ENCODE peak calls at places on chromosomes 13 and 19, in ten cellular contexts. One of them, this sample, is unnamed.

GRCh38 chr19:45973564-45974338 is at the start of gene NOVA2:
- DNase-seq in tibial artery: no peak
- DNase-seq in breast epithelium: no peak
- DNase-seq in activated T-cell treated with anti-CD3 and anti-CD28 coated beads, Interleukin-2, amount 50 U/mL, for 24 hours: peak; percentile 66
- DNase-seq in astrocyte of the cerebellum: peak; percentile 12
- DNase-seq in naive thymus-derived CD8-positive, alpha-beta T cell: peak; percentile 6
- DNase-seq in cardiac muscle cell: peak; percentile 78
- DNase-seq in left colon: peak; percentile 30
- DNase-seq in progenitor cell of endocrine pancreas: peak; percentile 41
- DNase-seq in Calu3: peak; percentile 39
- DNase-seq in this sample: peak; percentile 18

GRCh38 chr19:31356587-31357314 is 7.5 kb upstream of the TSHZ3 start:
- DNase-seq in tibial artery: no peak
- DNase-seq in breast epithelium: no peak
- DNase-seq in activated T-cell treated with anti-CD3 and anti-CD28 coated beads, Interleukin-2, amount 50 U/mL, for 24 hours: peak; percentile 78
- DNase-seq in astrocyte of the cerebellum: no peak
- DNase-seq in naive thymus-derived CD8-positive, alpha-beta T cell: peak; percentile 17
- DNase-seq in cardiac muscle cell: peak; percentile 54
- DNase-seq in left colon: peak; percentile 49
- DNase-seq in progenitor cell of endocrine pancreas: no peak
- DNase-seq in Calu3: no peak
- DNase-seq in this sample: peak; percentile 42

GRCh38 chr19:18450934-18451836 is 13.3 kb upstream of the ISYNA1 start:
- DNase-seq in tibial artery: peak; percentile 92
- DNase-seq in breast epithelium: peak; percentile 86
- DNase-seq in activated T-cell treated with anti-CD3 and anti-CD28 coated beads, Interleukin-2, amount 50 U/mL, for 24 hours: peak; percentile 95
- DNase-seq in astrocyte of the cerebellum: no peak
- DNase-seq in naive thymus-derived CD8-positive, alpha-beta T cell: peak; percentile 84
- DNase-seq in cardiac muscle cell: peak; percentile 85
- DNase-seq in left colon: peak; percentile 90
- DNase-seq in progenitor cell of endocrine pancreas: peak; percentile 98
- DNase-seq in Calu3: peak; percentile 89
- DNase-seq in this sample: peak; percentile 88

GRCh38 chr19:13827656-13828055 is 32.4 kb downstream of the ZSWIM4 start:
- DNase-seq in tibial artery: no peak
- DNase-seq in breast epithelium: no peak
- DNase-seq in activated T-cell treated with anti-CD3 and anti-CD28 coated beads, Interleukin-2, amount 50 U/mL, for 24 hours: no peak
- DNase-seq in astrocyte of the cerebellum: no peak
- DNase-seq in naive thymus-derived CD8-positive, alpha-beta T cell: no peak
- DNase-seq in cardiac muscle cell: no peak
- DNase-seq in left colon: no peak
- DNase-seq in progenitor cell of endocrine pancreas: no peak
- DNase-seq in Calu3: no peak
- DNase-seq in this sample: no peak

GRCh38 chr13:87925006-87925405 is 253.8 kb downstream of the SLITRK5 start:
- DNase-seq in tibial artery: no peak
- DNase-seq in breast epithelium: no peak
- DNase-seq in activated T-cell treated with anti-CD3 and anti-CD28 coated beads, Interleukin-2, amount 50 U/mL, for 24 hours: no peak
- DNase-seq in astrocyte of the cerebellum: no peak
- DNase-seq in naive thymus-derived CD8-positive, alpha-beta T cell: no peak
- DNase-seq in cardiac muscle cell: no peak
- DNase-seq in left colon: no peak
- DNase-seq in progenitor cell of endocrine pancreas: no peak
- DNase-seq in Calu3: no peak
- DNase-seq in this sample: no peak

GRCh38 chr13:27857271-27857670 is 62.5 kb upstream of the PDX1 start:
- DNase-seq in tibial artery: no peak
- DNase-seq in breast epithelium: no peak
- DNase-seq in activated T-cell treated with anti-CD3 and anti-CD28 coated beads, Interleukin-2, amount 50 U/mL, for 24 hours: no peak
- DNase-seq in astrocyte of the cerebellum: no peak
- DNase-seq in naive thymus-derived CD8-positive, alpha-beta T cell: no peak
- DNase-seq in cardiac muscle cell: no peak
- DNase-seq in left colon: no peak
- DNase-seq in progenitor cell of endocrine pancreas: no peak
- DNase-seq in Calu3: no peak
- DNase-seq in this sample: no peak

GRCh38 chr13:63614874-63615612 is 2199.4 kb upstream of the PCDH20 start:
- DNase-seq in tibial artery: no peak
- DNase-seq in breast epithelium: no peak
- DNase-seq in activated T-cell treated with anti-CD3 and anti-CD28 coated beads, Interleukin-2, amount 50 U/mL, for 24 hours: no peak
- DNase-seq in astrocyte of the cerebellum: no peak
- DNase-seq in naive thymus-derived CD8-positive, alpha-beta T cell: no peak
- DNase-seq in cardiac muscle cell: no peak
- DNase-seq in left colon: no peak
- DNase-seq in progenitor cell of endocrine pancreas: no peak
- DNase-seq in Calu3: no peak
- DNase-seq in this sample: no peak

GRCh38 chr19:58020129-58020528 is 13.7 kb upstream of the ZSCAN1 start:
- DNase-seq in tibial artery: peak; percentile 62
- DNase-seq in breast epithelium: no peak
- DNase-seq in activated T-cell treated with anti-CD3 and anti-CD28 coated beads, Interleukin-2, amount 50 U/mL, for 24 hours: no peak
- DNase-seq in astrocyte of the cerebellum: no peak
- DNase-seq in naive thymus-derived CD8-positive, alpha-beta T cell: no peak
- DNase-seq in cardiac muscle cell: no peak
- DNase-seq in left colon: no peak
- DNase-seq in progenitor cell of endocrine pancreas: no peak
- DNase-seq in Calu3: no peak
- DNase-seq in this sample: no peak

GRCh38 chr19:45403781-45404556 is 900 bp downstream of the PPP1R13L start:
- DNase-seq in tibial artery: no peak
- DNase-seq in breast epithelium: peak; percentile 81
- DNase-seq in activated T-cell treated with anti-CD3 and anti-CD28 coated beads, Interleukin-2, amount 50 U/mL, for 24 hours: peak; percentile 73
- DNase-seq in astrocyte of the cerebellum: no peak
- DNase-seq in naive thymus-derived CD8-positive, alpha-beta T cell: peak; percentile 46
- DNase-seq in cardiac muscle cell: peak; percentile 76
- DNase-seq in left colon: peak; percentile 86
- DNase-seq in progenitor cell of endocrine pancreas: peak; percentile 56
- DNase-seq in Calu3: peak; percentile 97
- DNase-seq in this sample: peak; percentile 36

GRCh38 chr13:105030851-105031250 is 1504.6 kb downstream of the EFNB2 start:
- DNase-seq in tibial artery: no peak
- DNase-seq in breast epithelium: no peak
- DNase-seq in activated T-cell treated with anti-CD3 and anti-CD28 coated beads, Interleukin-2, amount 50 U/mL, for 24 hours: no peak
- DNase-seq in astrocyte of the cerebellum: no peak
- DNase-seq in naive thymus-derived CD8-positive, alpha-beta T cell: no peak
- DNase-seq in cardiac muscle cell: no peak
- DNase-seq in left colon: no peak
- DNase-seq in progenitor cell of endocrine pancreas: no peak
- DNase-seq in Calu3: no peak
- DNase-seq in this sample: no peak

GRCh38 chr19:40424637-40425449 is 949 bp downstream of the SERTAD1 start:
- DNase-seq in tibial artery: no peak
- DNase-seq in breast epithelium: no peak
- DNase-seq in activated T-cell treated with anti-CD3 and anti-CD28 coated beads, Interleukin-2, amount 50 U/mL, for 24 hours: no peak
- DNase-seq in astrocyte of the cerebellum: no peak
- DNase-seq in naive thymus-derived CD8-positive, alpha-beta T cell: peak; percentile 12
- DNase-seq in cardiac muscle cell: peak; percentile 51
- DNase-seq in left colon: peak; percentile 30
- DNase-seq in progenitor cell of endocrine pancreas: no peak
- DNase-seq in Calu3: no peak
- DNase-seq in this sample: no peak

GRCh38 chr19:43438291-43439162 is 23.8 kb downstream of the TEX101 start:
- DNase-seq in tibial artery: no peak
- DNase-seq in breast epithelium: no peak
- DNase-seq in activated T-cell treated with anti-CD3 and anti-CD28 coated beads, Interleukin-2, amount 50 U/mL, for 24 hours: no peak
- DNase-seq in astrocyte of the cerebellum: no peak
- DNase-seq in naive thymus-derived CD8-positive, alpha-beta T cell: no peak
- DNase-seq in cardiac muscle cell: no peak
- DNase-seq in left colon: peak; percentile 39
- DNase-seq in progenitor cell of endocrine pancreas: no peak
- DNase-seq in Calu3: no peak
- DNase-seq in this sample: no peak

This sample was measured in CD4-positive, alpha-beta T cell.